ENCODE peak calls at places on chromosome 20, in nine cellular contexts. U is tibial nerve; R is CD8-positive, alpha-beta T cell; K is AG10803; N is adrenal gland; Y is fibroblast of pulmonary artery; S is heart right ventricle; J is hepatocyte; M is epithelial cell of proximal tubule. L is an unnamed sample.

GRCh38 chr20:32474967-32475819 is 109.9 kb downstream of the NOL4L start:
- DNase-seq in N (peak; percentile 94), J (peak; percentile 97), M (no peak), R (no peak), K (peak; percentile 90), S (peak; percentile 91), Y (peak; percentile 98), U (peak; percentile 78), L (peak; percentile 95)

GRCh38 chr20:63752411-63753101 is 13.0 kb downstream of the SLC2A4RG start:
- DNase-seq in N (no peak), U (no peak), M (no peak), R (no peak), J (no peak), S (no peak), K (no peak), Y (no peak), L (no peak)

GRCh38 chr20:63830821-63831593 is at the start of gene ZBTB46:
- DNase-seq in S (peak; percentile 76), Y (peak; percentile 47), U (no peak), M (no peak), R (no peak), K (peak; percentile 24), J (peak; percentile 84), N (peak; percentile 58), L (no peak)

GRCh38 chr20:40868568-40869223 is 159.9 kb upstream of the TOP1 start:
- DNase-seq in Y (peak; percentile 71), U (peak; percentile 7), R (no peak), M (no peak), J (peak; percentile 21), K (peak; percentile 71), N (peak; percentile 61), S (no peak), L (peak; percentile 98)

GRCh38 chr20:63165538-63166422 is 50.2 kb downstream of the YTHDF1 start:
- DNase-seq in Y (no peak), U (no peak), N (no peak), R (no peak), S (peak; percentile 2), K (no peak), M (no peak), J (no peak), L (no peak)

GRCh38 chr20:23265226-23265625 is 85.4 kb upstream of the NXT1 start:
- DNase-seq in N (no peak), R (no peak), S (no peak), J (no peak), Y (peak; percentile 47), K (no peak), M (no peak), U (no peak), L (no peak)

GRCh38 chr20:8901237-8902025 is 167.5 kb upstream of the PLCB4 start:
- DNase-seq in Y (no peak), S (peak; percentile 42), K (peak; percentile 70), M (no peak), U (peak; percentile 12), N (no peak), R (no peak), J (no peak), L (peak; percentile 17)

GRCh38 chr20:49925901-49926454 is 10.2 kb upstream of the RNF114 start:
- DNase-seq in R (no peak), S (no peak), N (no peak), U (no peak), M (no peak), Y (no peak), K (no peak), J (no peak), L (no peak)

GRCh38 chr20:36859700-36860330 is 16.1 kb upstream of the TLDC2 start:
- DNase-seq in U (no peak), K (no peak), S (no peak), R (no peak), N (no peak), J (no peak), Y (no peak), M (no peak), L (no peak)

GRCh38 chr20:10171864-10172751 is 46.5 kb upstream of the SNAP25 start:
- DNase-seq in N (peak; percentile 66), K (peak; percentile 5), U (no peak), S (peak; percentile 15), R (no peak), J (peak; percentile 67), M (no peak), Y (peak; percentile 14), L (no peak)

GRCh38 chr20:48523191-48523757 is 304.5 kb downstream of the PREX1 start:
- DNase-seq in Y (peak; percentile 86), J (peak; percentile 92), K (peak; percentile 68), N (peak; percentile 55), R (no peak), S (no peak), U (peak; percentile 12), M (peak; percentile 30), L (peak; percentile 79)

GRCh38 chr20:15937179-15937578 is 636.1 kb downstream of the KIF16B start:
- DNase-seq in K (no peak), J (no peak), U (no peak), Y (no peak), S (no peak), R (no peak), M (no peak), N (no peak), L (no peak)

GRCh38 chr20:38001981-38002380 is 31.3 kb downstream of the TTI1 start:
- DNase-seq in U (no peak), M (no peak), K (no peak), N (no peak), Y (peak; percentile 54), R (no peak), J (peak; percentile 27), S (no peak), L (peak; percentile 56)

GRCh38 chr20:24984963-24985640 is 7.4 kb downstream of the APMAP start:
- DNase-seq in S (no peak), U (no peak), J (no peak), N (no peak), Y (no peak), K (no peak), R (no peak), M (no peak), L (no peak)

GRCh38 chr20:20499469-20499868 is 131.6 kb downstream of the INSM1 start:
- DNase-seq in U (no peak), J (no peak), M (no peak), R (no peak), S (no peak), N (no peak), K (no peak), Y (no peak), L (no peak)

GRCh38 chr20:14958626-14959025 is 621.2 kb upstream of the FLRT3 start:
- DNase-seq in K (no peak), Y (no peak), M (no peak), N (no peak), R (no peak), J (no peak), U (no peak), S (no peak), L (no peak)

GRCh38 chr20:22740829-22741228 is 156.5 kb upstream of the FOXA2 start:
- DNase-seq in K (no peak), N (no peak), S (no peak), R (no peak), J (no peak), M (no peak), Y (no peak), U (no peak), L (no peak)

GRCh38 chr20:34083137-34083536 is 28.9 kb downstream of the EIF2S2 start:
- DNase-seq in S (peak; percentile 78), K (peak; percentile 94), J (peak; percentile 25), M (no peak), U (peak; percentile 67), R (no peak), Y (peak; percentile 96), N (peak; percentile 96), L (peak; percentile 99)

DNA sequence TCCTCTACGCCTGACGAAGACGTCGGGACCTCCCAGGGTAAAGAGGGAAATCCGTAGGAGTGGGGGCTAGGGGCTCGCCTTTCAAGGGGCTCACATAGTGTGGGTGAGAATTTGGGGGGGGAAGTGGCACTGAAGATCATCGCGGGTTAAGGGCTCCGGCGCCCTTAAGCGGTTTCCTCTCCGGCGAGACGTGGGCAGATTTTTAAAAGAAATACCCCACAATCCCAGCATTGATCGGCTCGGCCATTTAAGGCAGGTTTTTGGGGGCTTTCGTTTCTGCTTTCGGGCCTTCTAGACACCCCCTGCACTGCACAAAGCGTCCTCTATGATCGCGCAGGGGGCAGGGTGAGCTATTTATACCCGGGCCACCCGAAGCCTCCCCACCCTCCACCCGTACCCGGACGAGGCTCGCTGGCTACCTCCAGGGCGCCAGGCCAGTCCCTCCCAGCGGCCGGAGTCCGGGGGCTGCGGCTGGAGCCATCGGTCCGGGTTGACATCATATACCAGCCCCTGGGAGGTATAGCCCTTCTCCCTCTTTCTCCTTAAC is 1.2 kb downstream of the NKX2-2 start:
- DNase-seq in N (no peak), M (no peak), J (no peak), R (no peak), S (no peak), K (no peak), U (no peak), Y (no peak), L (no peak)
- H3K4me3 ChIP-seq in N (no peak overlapping the region), M (peak overlapping the region; percentile 19), J (no peak overlapping the region), R (no peak overlapping the region), S (peak overlapping the region; percentile 44), K (peak overlapping the region; percentile 41), U (no peak overlapping the region), Y (no peak overlapping the region), L (peak overlapping the region; percentile 44)

DNA sequence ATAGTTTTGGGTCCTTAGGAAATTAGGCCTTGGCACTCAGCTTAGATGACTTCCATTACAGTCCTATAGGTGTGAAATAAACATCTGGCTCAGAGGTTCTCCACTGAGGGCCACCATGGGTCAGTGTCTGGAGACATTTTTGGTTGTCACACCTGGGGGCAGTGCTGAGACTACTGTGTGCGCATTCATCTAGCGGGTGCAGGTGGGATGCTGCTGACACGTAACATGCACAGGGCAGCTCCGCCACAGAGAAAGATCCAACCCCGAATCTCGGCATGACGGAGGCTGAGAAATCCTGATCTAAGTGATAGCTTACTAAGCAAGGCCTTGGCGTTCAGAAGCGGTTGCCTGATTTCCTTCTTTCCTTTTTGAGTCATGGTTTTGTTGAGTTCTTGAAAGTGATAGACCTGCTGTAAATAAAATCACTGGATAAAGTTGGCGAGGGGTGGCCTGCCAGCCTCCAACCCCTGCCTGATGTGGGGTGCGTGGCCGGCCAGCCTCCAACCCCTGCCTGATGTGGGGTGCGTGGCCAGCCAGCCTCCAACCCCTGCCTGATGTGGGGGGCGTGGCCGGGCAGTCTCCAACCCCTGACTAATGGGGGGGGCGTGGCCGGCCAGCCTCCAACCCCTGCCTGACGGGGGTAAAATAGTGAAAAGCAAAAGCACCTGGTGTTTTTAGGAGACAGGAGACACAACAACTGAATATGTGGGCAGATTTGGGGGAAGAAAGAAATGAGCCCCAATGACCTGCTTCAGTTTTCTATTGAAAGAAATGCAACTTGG is 158.1 kb downstream of the CDH26 start:
- DNase-seq in Y (no peak), U (no peak), N (no peak), S (no peak), R (no peak), K (no peak), M (no peak), J (no peak), L (no peak)
- TF ChIP-seq CTCF in Y (no peak), U (no peak), N (no peak), S (no peak), R (no peak), K (no peak), M (no peak), J (no peak), L (no peak)

GRCh38 chr20:2983508-2983907 is 59.9 kb upstream of the GNRH2 start:
- DNase-seq in N (no peak), J (no peak), U (no peak), M (no peak), R (no peak), S (no peak), Y (no peak), K (no peak), L (no peak)
- H3K4me3 ChIP-seq in N (no peak overlapping the region), J (no peak overlapping the region), U (no peak overlapping the region), M (no peak overlapping the region), R (no peak overlapping the region), S (no peak overlapping the region), Y (no peak overlapping the region), K (no peak overlapping the region), L (no peak overlapping the region)

GRCh38 chr20:53413188-53413631 is 180.4 kb downstream of the ZNF217 start:
- DNase-seq in K (no peak), M (no peak), N (no peak), Y (no peak), J (peak; percentile 79), U (no peak), S (peak; percentile 17), R (peak; percentile 23), L (no peak)
- TF ChIP-seq CTCF in K (no peak), M (peak; percentile 57), N (no peak), Y (peak; percentile 10), J (peak; percentile 61), U (peak; percentile 14), S (peak; percentile 11), R (peak; percentile 51), L (no peak)

L was measured in fibroblast of the aortic adventitia.